ENCODE peak calls at places on chromosome 3, in ten cellular contexts. Y is omental fat pad, B is spleen, I is ovary, X is neural progenitor cell, T is foreskin keratinocyte, K is Calu3, Q is AG09309, N is AG09319, E is neural crest cell. G is an unnamed sample.

GRCh38 chr3:88661433-88661824 is 446.0 kb upstream of the EPHA3 start:
- DNase-seq in I (no peak), Y (no peak), T (no peak), K (no peak), B (no peak), X (no peak), E (no peak), Q (no peak), N (no peak), G (no peak)

GRCh38 chr3:172877011-172877410 is 126.5 kb downstream of the ECT2 start:
- DNase-seq in Y (no peak), E (no peak), K (no peak), I (no peak), T (no peak), B (no peak), Q (no peak), X (no peak), N (no peak), G (no peak)

GRCh38 chr3:193556841-193557240 is 2.1 kb upstream of the ATP13A4 start:
- DNase-seq in Q (no peak), T (no peak), I (no peak), X (no peak), B (no peak), K (peak), N (no peak), E (no peak), Y (no peak), G (no peak)

GRCh38 chr3:188037116-188037718 is 116.7 kb upstream of the LPP start:
- DNase-seq in T (peak), Q (no peak), B (no peak), K (peak), Y (no peak), X (peak), I (no peak), N (peak), E (no peak), G (no peak)

GRCh38 chr3:172159962-172160538 is 120.7 kb downstream of the FNDC3B start:
- DNase-seq in T (no peak), Q (no peak), B (no peak), E (no peak), Y (no peak), K (no peak), X (peak), I (no peak), N (no peak), G (no peak)

GRCh38 chr3:49119036-49119435 is 1.6 kb downstream of the USP19 start:
- DNase-seq in E (no peak), I (peak), Q (no peak), X (no peak), N (no peak), B (no peak), Y (no peak), T (no peak), K (no peak), G (no peak)

GRCh38 chr3:52345521-52346110 is 29.5 kb downstream of the DNAH1 start:
- DNase-seq in I (no peak), Y (no peak), Q (no peak), E (no peak), X (no peak), T (no peak), N (no peak), B (no peak), K (no peak), G (no peak)

GRCh38 chr3:10570196-10570946 is 65.0 kb upstream of the ATP2B2 start:
- DNase-seq in E (no peak), K (no peak), X (no peak), N (no peak), T (no peak), Y (peak), Q (no peak), I (no peak), B (no peak), G (no peak)

GRCh38 chr3:183498634-183499033 is 56.9 kb downstream of the KLHL6 start:
- DNase-seq in T (no peak), Y (no peak), K (no peak), E (no peak), B (no peak), I (no peak), Q (no peak), X (no peak), N (no peak), G (peak)

GRCh38 chr3:128328546-128329458 is 137.9 kb downstream of the DNAJB8 start:
- DNase-seq in N (no peak), X (no peak), Y (no peak), Q (no peak), E (no peak), K (no peak), T (no peak), B (peak), I (no peak), G (no peak)

GRCh38 chr3:198017100-198017499 is 57.1 kb downstream of the LMLN start:
- DNase-seq in Q (no peak), I (no peak), B (no peak), K (no peak), X (no peak), E (no peak), Y (no peak), T (no peak), N (no peak), G (no peak)

GRCh38 chr3:68007621-68008226 is 353.3 kb upstream of the SUCLG2 start:
- DNase-seq in Q (no peak), E (peak), X (peak), B (no peak), I (no peak), T (no peak), N (no peak), Y (no peak), K (peak), G (no peak)

GRCh38 chr3:173814809-173815208 is 417.3 kb downstream of the NLGN1 start:
- DNase-seq in N (no peak), B (no peak), X (no peak), T (no peak), E (no peak), Q (no peak), I (no peak), K (no peak), Y (no peak), G (no peak)

GRCh38 chr3:49535971-49536874 is 18.1 kb upstream of the BSN start:
- DNase-seq in X (no peak), T (no peak), I (no peak), N (no peak), K (no peak), E (no peak), Q (no peak), Y (no peak), B (no peak), G (no peak)

GRCh38 chr3:160097478-160097877 is 108.8 kb downstream of the IL12A start:
- DNase-seq in N (no peak), I (no peak), X (no peak), T (no peak), E (no peak), B (no peak), Y (no peak), K (no peak), Q (no peak), G (no peak)

GRCh38 chr3:107432646-107433045 is 55.4 kb downstream of the CCDC54 start:
- DNase-seq in N (no peak), Y (no peak), E (no peak), Q (no peak), T (no peak), B (no peak), K (no peak), X (no peak), I (no peak), G (no peak)

GRCh38 chr3:107431048-107431297 is 53.7 kb downstream of the CCDC54 start:
- DNase-seq in I (no peak), T (no peak), Q (no peak), X (no peak), N (no peak), Y (no peak), K (no peak), E (no peak), B (no peak), G (no peak)

GRCh38 chr3:107430214-107431047 is 53.2 kb downstream of the CCDC54 start:
- DNase-seq in Q (no peak), E (no peak), K (peak), Y (no peak), X (peak), T (peak), I (no peak), N (no peak), B (no peak), G (no peak)

GRCh38 chr3:107431298-107432012 is 54.2 kb downstream of the CCDC54 start:
- DNase-seq in X (peak), E (peak), N (no peak), T (no peak), Q (no peak), Y (no peak), B (peak), I (peak), K (peak), G (peak)

GRCh38 chr3:107432013-107432515 is 54.8 kb downstream of the CCDC54 start:
- DNase-seq in N (no peak), Q (no peak), B (no peak), K (no peak), T (no peak), I (peak), Y (no peak), E (no peak), X (peak), G (no peak)
- TF ChIP-seq CTCF in N (no peak), Q (no peak), B (no peak), K (no peak), T (no peak), I (no peak), Y (no peak), E (no peak), X (no peak), G (no peak)

GRCh38 chr3:132289311-132289710 is 27.9 kb upstream of the ACP3 start:
- DNase-seq in Y (no peak), X (no peak), K (no peak), T (no peak), N (no peak), E (no peak), I (no peak), B (no peak), Q (no peak), G (no peak)

GRCh38 chr3:132288357-132288756 is 28.9 kb upstream of the ACP3 start:
- DNase-seq in Y (no peak), B (no peak), X (no peak), I (no peak), E (no peak), T (no peak), K (no peak), N (no peak), Q (no peak), G (no peak)

GRCh38 chr3:132290833-132291232 is 26.4 kb upstream of the ACP3 start:
- DNase-seq in T (peak), I (no peak), X (no peak), Y (no peak), Q (peak), N (peak), K (peak), E (no peak), B (no peak), G (no peak)

GRCh38 chr3:132293231-132293630 is 24.0 kb upstream of the ACP3 start:
- DNase-seq in I (no peak), E (no peak), Y (no peak), K (no peak), T (no peak), X (no peak), N (no peak), Q (no peak), B (no peak), G (no peak)

DNA sequence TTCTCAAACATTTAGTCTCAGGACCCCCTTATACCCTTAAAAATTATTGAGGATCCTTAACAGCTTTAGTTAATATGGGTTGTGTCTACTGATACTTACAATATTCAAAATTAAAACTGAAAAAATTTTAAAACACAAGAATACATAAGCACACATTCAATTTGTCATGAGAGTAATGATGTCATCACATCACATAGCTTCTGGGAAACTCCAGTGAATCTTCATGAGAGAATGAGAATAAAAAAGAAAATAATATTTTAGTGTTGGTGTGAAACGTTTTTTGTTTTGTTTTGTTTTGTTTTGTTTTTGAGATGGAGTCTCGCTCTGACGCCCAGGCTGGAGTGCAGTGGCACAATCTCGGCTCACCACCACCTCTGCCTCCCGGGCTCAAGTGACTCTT is 25.1 kb upstream of the ACP3 start:
- DNase-seq in B (no peak), K (no peak), E (no peak), X (no peak), Q (no peak), I (no peak), T (no peak), Y (no peak), N (no peak), G (no peak)
- TF ChIP-seq CTCF in B (no peak), K (no peak), E (no peak), X (no peak), Q (no peak), I (no peak), T (no peak), Y (no peak), N (no peak), G (no peak)

GRCh38 chr3:122107171-122107570 is 52.0 kb downstream of the CD86 start:
- DNase-seq in I (no peak), K (no peak), E (no peak), Q (no peak), Y (no peak), T (no peak), N (no peak), B (no peak), X (no peak), G (no peak)
- TF ChIP-seq CTCF in I (no peak), K (no peak), E (no peak), Q (no peak), Y (no peak), T (no peak), N (no peak), B (no peak), X (no peak), G (no peak)

GRCh38 chr3:125679258-125679657 is 84.0 kb upstream of the OSBPL11 start:
- DNase-seq in T (no peak), E (no peak), N (no peak), K (no peak), Q (no peak), I (no peak), B (no peak), X (no peak), Y (no peak), G (no peak)
- TF ChIP-seq CTCF in T (peak), E (no peak), N (peak), K (no peak), Q (no peak), I (no peak), B (no peak), X (no peak), Y (no peak), G (no peak)

G was measured in RWPE2.